ENCODE peak calls at places on chromosomes 16 and 17, in four cellular contexts. One of them, this sample, is unnamed.

GRCh38 chr17:16987830-16988601 is 16.1 kb upstream of the TNFRSF13B start:
- DNase-seq in fibroblast of lung: peak; percentile 31
- DNase-seq in H9: peak; percentile 76
- DNase-seq in GM23248: peak; percentile 93
- DNase-seq in this sample: peak; percentile 39

GRCh38 chr16:81324808-81325207 is 10.0 kb downstream of the GAN start:
- DNase-seq in fibroblast of lung: no peak
- DNase-seq in H9: no peak
- DNase-seq in GM23248: peak; percentile 64
- DNase-seq in this sample: no peak

GRCh38 chr16:931651-932500 is 38.9 kb downstream of the LMF1 start:
- DNase-seq in fibroblast of lung: no peak
- DNase-seq in H9: no peak
- DNase-seq in GM23248: no peak
- DNase-seq in this sample: no peak

GRCh38 chr16:56388209-56388608 is 37.1 kb downstream of the AMFR start:
- DNase-seq in fibroblast of lung: peak; percentile 25
- DNase-seq in H9: no peak
- DNase-seq in GM23248: peak; percentile 76
- DNase-seq in this sample: no peak

GRCh38 chr17:37717627-37718382 is 27.1 kb downstream of the HNF1B start:
- DNase-seq in fibroblast of lung: peak; percentile 58
- DNase-seq in H9: no peak
- DNase-seq in GM23248: peak; percentile 28
- DNase-seq in this sample: no peak

GRCh38 chr17:27481327-27481726 is 25.1 kb downstream of the KSR1 start:
- DNase-seq in fibroblast of lung: no peak
- DNase-seq in H9: no peak
- DNase-seq in GM23248: no peak
- DNase-seq in this sample: no peak

GRCh38 chr16:56591377-56592060 is 2.2 kb downstream of the MT3 start:
- DNase-seq in fibroblast of lung: no peak
- DNase-seq in H9: no peak
- DNase-seq in GM23248: no peak
- DNase-seq in this sample: no peak

GRCh38 chr17:46141645-46142044 is 51.6 kb downstream of the KANSL1 start:
- DNase-seq in fibroblast of lung: no peak
- DNase-seq in H9: no peak
- DNase-seq in GM23248: no peak
- DNase-seq in this sample: no peak

GRCh38 chr17:58516644-58517377 is 2.4 kb upstream of the MTMR4 start:
- DNase-seq in fibroblast of lung: no peak
- DNase-seq in H9: no peak
- DNase-seq in GM23248: no peak
- DNase-seq in this sample: no peak

GRCh38 chr16:86242244-86243122 is 267.8 kb upstream of the FOXF1 start:
- DNase-seq in fibroblast of lung: no peak
- DNase-seq in H9: no peak
- DNase-seq in GM23248: no peak
- DNase-seq in this sample: no peak

GRCh38 chr16:87724490-87725291 is 41.1 kb downstream of the KLHDC4 start:
- DNase-seq in fibroblast of lung: no peak
- DNase-seq in H9: no peak
- DNase-seq in GM23248: no peak
- DNase-seq in this sample: no peak

GRCh38 chr16:7085776-7086175 is 246.9 kb upstream of the RBFOX1 start:
- DNase-seq in fibroblast of lung: no peak
- DNase-seq in H9: no peak
- DNase-seq in GM23248: no peak
- DNase-seq in this sample: no peak

GRCh38 chr16:80459331-80459777 is 81.4 kb upstream of the DYNLRB2 start:
- DNase-seq in fibroblast of lung: no peak
- DNase-seq in H9: no peak
- DNase-seq in GM23248: peak; percentile 67
- DNase-seq in this sample: peak; percentile 30

GRCh38 chr16:48008011-48008410 is 147.8 kb downstream of the ABCC12 start:
- DNase-seq in fibroblast of lung: no peak
- DNase-seq in H9: peak; percentile 4
- DNase-seq in GM23248: no peak
- DNase-seq in this sample: no peak

GRCh38 chr16:2769100-2769529 is 8.0 kb downstream of the ELOB start:
- DNase-seq in fibroblast of lung: no peak
- DNase-seq in H9: no peak
- DNase-seq in GM23248: no peak
- DNase-seq in this sample: no peak

GRCh38 chr16:31868701-31869167 is 4.9 kb upstream of the ZNF267 start:
- DNase-seq in fibroblast of lung: peak; percentile 78
- DNase-seq in H9: peak; percentile 59
- DNase-seq in GM23248: peak; percentile 81
- DNase-seq in this sample: peak; percentile 77

GRCh38 chr16:77789646-77790370 is 1.4 kb downstream of the VAT1L start:
- DNase-seq in fibroblast of lung: no peak
- DNase-seq in H9: no peak
- DNase-seq in GM23248: peak; percentile 15
- DNase-seq in this sample: peak; percentile 25

GRCh38 chr16:12419151-12419550 is 384.5 kb downstream of the CPPED1 start:
- DNase-seq in fibroblast of lung: no peak
- DNase-seq in H9: no peak
- DNase-seq in GM23248: no peak
- DNase-seq in this sample: no peak

GRCh38 chr17:41986634-41987033 is 20.0 kb downstream of the CNP start:
- DNase-seq in fibroblast of lung: no peak
- DNase-seq in H9: no peak
- DNase-seq in GM23248: no peak
- DNase-seq in this sample: no peak

GRCh38 chr17:3835410-3836229 is 10.4 kb downstream of the NCBP3 start:
- DNase-seq in fibroblast of lung: no peak
- DNase-seq in H9: no peak
- DNase-seq in GM23248: no peak
- DNase-seq in this sample: no peak

GRCh38 chr16:71401988-71402387 is 39.9 kb downstream of the TLE7 start:
- DNase-seq in fibroblast of lung: no peak
- DNase-seq in H9: no peak
- DNase-seq in GM23248: no peak
- DNase-seq in this sample: no peak

GRCh38 chr17:43671075-43671692 is 9.5 kb upstream of the MEOX1 start:
- DNase-seq in fibroblast of lung: no peak
- DNase-seq in H9: no peak
- DNase-seq in GM23248: peak; percentile 71
- DNase-seq in this sample: no peak

GRCh38 chr16:4800290-4801041 is 2.0 kb downstream of the ROGDI start:
- DNase-seq in fibroblast of lung: no peak
- DNase-seq in H9: no peak
- DNase-seq in GM23248: no peak
- DNase-seq in this sample: no peak

GRCh38 chr16:66493490-66494401 is 56.2 kb downstream of the TK2 start:
- DNase-seq in fibroblast of lung: no peak
- DNase-seq in H9: no peak
- DNase-seq in GM23248: no peak
- DNase-seq in this sample: no peak

GRCh38 chr16:17369441-17369951 is 101.3 kb downstream of the XYLT1 start:
- DNase-seq in fibroblast of lung: no peak
- DNase-seq in H9: no peak
- DNase-seq in GM23248: no peak
- DNase-seq in this sample: no peak

GRCh38 chr16:17367932-17368331 is 102.8 kb downstream of the XYLT1 start:
- DNase-seq in fibroblast of lung: peak; percentile 65
- DNase-seq in H9: peak; percentile 87
- DNase-seq in GM23248: peak; percentile 85
- DNase-seq in this sample: peak; percentile 92

GRCh38 chr16:17368951-17369350 is 101.8 kb downstream of the XYLT1 start:
- DNase-seq in fibroblast of lung: no peak
- DNase-seq in H9: no peak
- DNase-seq in GM23248: no peak
- DNase-seq in this sample: no peak

GRCh38 chr16:17367034-17367433 is 103.7 kb downstream of the XYLT1 start:
- DNase-seq in fibroblast of lung: no peak
- DNase-seq in H9: no peak
- DNase-seq in GM23248: no peak
- DNase-seq in this sample: no peak

DNA sequence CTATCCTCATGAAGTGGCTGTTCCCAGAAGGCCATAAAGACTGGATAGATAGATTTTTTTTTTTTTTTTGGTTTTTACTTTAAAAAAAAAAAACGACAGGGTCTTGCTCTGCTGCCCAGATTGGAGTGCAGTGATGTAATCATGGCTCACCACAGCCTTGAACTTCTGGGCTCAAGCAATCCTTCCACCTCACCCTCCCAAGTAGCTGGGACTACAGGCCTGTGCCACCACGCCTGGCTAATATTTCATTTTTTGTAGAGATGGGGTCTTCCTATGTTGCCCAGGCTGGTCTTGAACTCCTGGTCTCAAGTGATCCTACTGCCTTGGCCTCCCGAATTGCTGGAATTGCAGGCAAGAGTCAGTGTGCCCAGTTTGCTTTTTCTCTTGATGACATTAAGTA is 102.2 kb downstream of the XYLT1 start:
- DNase-seq in fibroblast of lung: no peak
- DNase-seq in H9: no peak
- DNase-seq in GM23248: no peak
- DNase-seq in this sample: no peak
- H3K79me2 ChIP-seq in fibroblast of lung: no peaks in the 10 kb centered on the region
- H3K79me2 ChIP-seq in H9: no peaks in the 10 kb centered on the region
- H3K79me2 ChIP-seq in GM23248: peaks cover 89% of the 10 kb centered on the region
- H3K79me2 ChIP-seq in this sample: peaks cover 70% of the 10 kb centered on the region

DNA sequence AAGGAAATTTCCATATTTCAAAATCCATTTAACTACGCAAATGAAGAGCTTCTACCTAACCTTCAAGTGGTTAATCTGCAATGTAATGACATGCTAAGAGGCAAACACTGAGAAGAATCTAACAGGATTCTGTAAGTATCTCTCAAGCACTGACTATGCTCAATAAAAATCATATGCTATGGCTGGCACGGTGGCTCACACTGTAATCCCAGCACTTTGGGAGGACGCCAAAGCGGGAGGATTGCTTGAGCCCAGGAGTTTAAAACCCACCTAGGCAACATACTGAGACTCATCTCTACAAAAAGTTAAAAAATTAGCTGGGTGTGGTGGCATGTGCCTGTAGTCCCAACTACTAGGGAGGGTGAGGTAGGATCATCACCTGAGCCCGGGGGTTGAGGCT is 32.7 kb downstream of the GNA13 start:
- DNase-seq in fibroblast of lung: no peak
- DNase-seq in H9: no peak
- DNase-seq in GM23248: peak; percentile 16
- DNase-seq in this sample: no peak
- H3K4me1 ChIP-seq in fibroblast of lung: peaks cover 19% of the 10 kb centered on the region
- H3K4me1 ChIP-seq in H9: no peaks in the 10 kb centered on the region
- H3K4me1 ChIP-seq in GM23248: peaks cover 52% of the 10 kb centered on the region
- H3K4me1 ChIP-seq in this sample: peaks cover 9% of the 10 kb centered on the region

GRCh38 chr17:57305918-57306317 is 49.6 kb downstream of the MSI2 start:
- DNase-seq in fibroblast of lung: no peak
- DNase-seq in H9: no peak
- DNase-seq in GM23248: peak; percentile 32
- DNase-seq in this sample: no peak

GRCh38 chr17:57309479-57309878 is 53.2 kb downstream of the MSI2 start:
- DNase-seq in fibroblast of lung: no peak
- DNase-seq in H9: no peak
- DNase-seq in GM23248: no peak
- DNase-seq in this sample: no peak

GRCh38 chr17:57308543-57309186 is 52.3 kb downstream of the MSI2 start:
- DNase-seq in fibroblast of lung: no peak
- DNase-seq in H9: no peak
- DNase-seq in GM23248: no peak
- DNase-seq in this sample: no peak

GRCh38 chr17:57302690-57303089 is 46.4 kb downstream of the MSI2 start:
- DNase-seq in fibroblast of lung: no peak
- DNase-seq in H9: no peak
- DNase-seq in GM23248: no peak
- DNase-seq in this sample: no peak

DNA sequence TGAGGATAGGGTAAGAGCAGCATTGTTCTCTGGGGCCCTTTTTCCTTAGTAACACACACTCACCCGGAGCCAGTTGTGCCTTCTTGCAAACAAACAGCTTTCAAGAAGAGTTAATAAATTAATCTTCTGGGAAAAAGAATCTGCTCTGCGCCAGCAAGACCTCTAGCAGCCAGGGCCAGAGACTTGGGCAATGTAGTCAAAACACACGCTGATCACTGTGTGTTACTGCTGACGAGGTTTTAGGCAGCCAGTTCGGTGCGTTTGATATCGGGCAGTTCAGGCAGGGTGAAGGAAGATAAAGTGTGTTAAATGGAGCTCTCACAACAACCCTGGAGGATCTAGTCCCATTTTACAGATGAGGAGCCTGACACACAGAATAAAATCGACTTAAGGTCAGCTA is 49.0 kb downstream of the MSI2 start:
- DNase-seq in fibroblast of lung: no peak
- DNase-seq in H9: no peak
- DNase-seq in GM23248: no peak
- DNase-seq in this sample: no peak
- H3K79me2 ChIP-seq in fibroblast of lung: no peaks in the 10 kb centered on the region
- H3K79me2 ChIP-seq in H9: no peaks in the 10 kb centered on the region
- H3K79me2 ChIP-seq in GM23248: no peaks in the 10 kb centered on the region
- H3K79me2 ChIP-seq in this sample: peaks cover 23% of the 10 kb centered on the region

GRCh38 chr16:24999856-25000447 is 15.2 kb downstream of the ARHGAP17 start:
- DNase-seq in fibroblast of lung: no peak
- DNase-seq in H9: no peak
- DNase-seq in GM23248: peak; percentile 31
- DNase-seq in this sample: no peak
- H3K4me1 ChIP-seq in fibroblast of lung: peaks cover 18% of the 10 kb centered on the region
- H3K4me1 ChIP-seq in H9: peaks cover 3% of the 10 kb centered on the region
- H3K4me1 ChIP-seq in GM23248: peaks cover 21% of the 10 kb centered on the region
- H3K4me1 ChIP-seq in this sample: peaks cover 3% of the 10 kb centered on the region

DNA sequence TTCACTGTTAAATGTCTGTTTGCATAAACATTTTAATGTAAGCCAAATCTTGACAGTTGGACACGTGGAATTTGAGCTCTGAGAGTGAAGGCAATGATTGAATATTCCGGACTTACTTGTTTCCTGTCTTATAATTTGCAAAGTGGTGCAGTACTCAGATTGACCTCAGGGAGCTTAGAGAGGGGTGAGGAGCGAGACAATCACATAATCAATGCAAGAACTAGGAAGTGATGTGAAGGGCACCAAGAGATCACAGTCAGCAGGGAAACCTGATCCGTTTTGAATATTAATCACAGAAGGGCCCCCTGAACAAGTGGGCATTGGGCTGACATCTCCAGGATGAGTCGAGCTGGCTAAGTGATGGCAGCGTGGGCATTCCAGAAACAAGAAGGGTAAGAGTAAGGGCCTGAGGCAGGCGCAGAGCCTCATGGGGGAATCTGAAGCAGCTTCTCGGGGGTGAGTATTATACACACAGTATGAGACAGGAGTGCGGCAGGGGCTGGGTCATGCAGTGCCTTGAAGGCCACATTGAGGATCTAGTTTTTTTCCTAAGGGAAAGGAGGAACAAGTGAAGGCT is 26.1 kb downstream of the TEX2 start:
- DNase-seq in fibroblast of lung: no peak
- DNase-seq in H9: peak; percentile 46
- DNase-seq in GM23248: no peak
- DNase-seq in this sample: peak; percentile 78
- H3K79me2 ChIP-seq in fibroblast of lung: no peaks in the 10 kb centered on the region
- H3K79me2 ChIP-seq in H9: no peaks in the 10 kb centered on the region
- H3K79me2 ChIP-seq in GM23248: peaks cover 79% of the 10 kb centered on the region
- H3K79me2 ChIP-seq in this sample: peaks cover 29% of the 10 kb centered on the region

This sample was measured in GM23338.